ENCODE peak calls at places on chromosomes 16 and 17, in four cellular contexts. O is breast epithelium, K is H9, B is esophagus muscularis mucosa. U is an unnamed sample.

GRCh38 chr17:56786989-56787482 is 46.7 kb downstream of the C17orf67 start:
- DNase-seq in B (no peak), O (peak; percentile 70), K (no peak), U (no peak)

GRCh38 chr17:81900181-81900820 is 1.7 kb upstream of the NPB start:
- DNase-seq in B (no peak), K (peak; percentile 38), O (no peak), U (no peak)

GRCh38 chr17:49343273-49343672 is 18.8 kb downstream of the ZNF652 start:
- DNase-seq in K (no peak), B (no peak), O (no peak), U (no peak)

GRCh38 chr16:35252356-35252936 is 1793.0 kb downstream of the TP53TG3F start:
- DNase-seq in B (no peak), O (no peak), K (no peak), U (no peak)

GRCh38 chr17:2030779-2031163 is 818 bp downstream of the DPH1 start:
- DNase-seq in B (no peak), K (peak; percentile 89), O (no peak), U (no peak)

GRCh38 chr17:31888124-31888523 is 13.4 kb downstream of the UTP6 start:
- DNase-seq in B (no peak), K (no peak), O (no peak), U (no peak)

GRCh38 chr17:83180996-83181481 is 101.6 kb downstream of the METRNL start:
- DNase-seq in O (peak; percentile 12), B (peak; percentile 77), K (peak; percentile 31), U (no peak)

GRCh38 chr16:56450275-56450889 is 750 bp downstream of the NUDT21 start:
- DNase-seq in K (no peak), B (no peak), O (no peak), U (no peak)

GRCh38 chr16:75477680-75478473 is 13.4 kb upstream of the TMEM170A start:
- DNase-seq in K (no peak), O (no peak), B (no peak), U (no peak)

GRCh38 chr17:7445011-7445927 is at the start of gene CHRNB1:
- DNase-seq in O (peak; percentile 59), K (peak; percentile 99), B (peak; percentile 93), U (peak; percentile 84)

GRCh38 chr16:82094942-82095540 is 60.0 kb downstream of the HSD17B2 start:
- DNase-seq in O (no peak), B (peak; percentile 45), K (peak; percentile 28), U (no peak)

GRCh38 chr17:17043668-17044226 is 1.5 kb downstream of the MPRIP start:
- DNase-seq in B (no peak), K (peak; percentile 37), O (no peak), U (peak; percentile 47)

GRCh38 chr17:48241131-48241591 is 133.6 kb downstream of the SNX11 start:
- DNase-seq in B (no peak), O (no peak), K (no peak), U (no peak)

GRCh38 chr16:71467810-71468209 is 5.8 kb upstream of the ZNF23 start:
- DNase-seq in O (no peak), B (no peak), K (peak; percentile 69), U (no peak)

GRCh38 chr16:64545769-64546168 is 576.1 kb downstream of the CDH11 start:
- DNase-seq in B (no peak), O (no peak), K (no peak), U (no peak)

GRCh38 chr16:77974883-77975282 is 47.5 kb upstream of the CLEC3A start:
- DNase-seq in O (no peak), K (peak; percentile 79), B (no peak), U (no peak)

GRCh38 chr17:79746955-79747507 is 16.3 kb downstream of the ENPP7 start:
- DNase-seq in B (no peak), K (peak; percentile 69), O (no peak), U (no peak)

GRCh38 chr17:56289321-56289720 is 136.0 kb downstream of the ANKFN1 start:
- DNase-seq in B (peak; percentile 21), K (no peak), O (no peak), U (no peak)

GRCh38 chr17:30031214-30031869 is 85.3 kb upstream of the NSRP1 start:
- DNase-seq in B (no peak), K (no peak), O (no peak), U (no peak)

GRCh38 chr16:3009568-3010390 is 2.9 kb upstream of the CLDN9 start:
- DNase-seq in O (peak; percentile 49), K (peak; percentile 97), B (no peak), U (no peak)

GRCh38 chr17:48609754-48610281 is 999 bp downstream of the HOXB7 start:
- DNase-seq in K (peak; percentile 67), O (no peak), B (no peak), U (no peak)

GRCh38 chr16:35559911-35560636 is 2100.7 kb downstream of the TP53TG3F start:
- DNase-seq in O (no peak), K (no peak), B (no peak), U (no peak)

GRCh38 chr17:57264250-57264649 is 7.9 kb downstream of the MSI2 start:
- DNase-seq in O (no peak), B (no peak), K (no peak), U (no peak)

GRCh38 chr16:48321307-48322036 is 63.7 kb downstream of the SIAH1 start:
- DNase-seq in B (no peak), O (no peak), K (no peak), U (no peak)

GRCh38 chr17:78128616-78129384 is at the start of gene TMC6:
- DNase-seq in K (peak; percentile 96), B (no peak), O (peak; percentile 72), U (peak; percentile 89)

GRCh38 chr16:77763994-77764393 is 24.4 kb upstream of the VAT1L start:
- DNase-seq in O (no peak), B (no peak), K (no peak), U (no peak)

GRCh38 chr17:48625502-48626201 is 506 bp downstream of the HOXB9 start:
- DNase-seq in B (no peak), O (no peak), K (peak; percentile 75), U (peak; percentile 84)

GRCh38 chr17:2347805-2348685 is 10.7 kb downstream of the SGSM2 start:
- DNase-seq in K (peak; percentile 99), B (no peak), O (peak; percentile 83), U (peak; percentile 67)

GRCh38 chr16:89320717-89321501 is 103.4 kb downstream of the ZNF778 start:
- DNase-seq in K (peak; percentile 75), B (no peak), O (no peak), U (peak; percentile 84)

GRCh38 chr17:80455328-80455710 is 21.1 kb downstream of the NPTX1 start:
- DNase-seq in O (no peak), K (peak; percentile 85), B (no peak), U (no peak)

GRCh38 chr17:61503961-61504360 is 51.7 kb downstream of the TBX4 start:
- DNase-seq in B (no peak), O (no peak), K (no peak), U (no peak)

GRCh38 chr17:61504697-61505096 is 52.5 kb downstream of the TBX4 start:
- DNase-seq in B (no peak), O (no peak), K (no peak), U (no peak)

GRCh38 chr17:61500287-61500686 is 48.1 kb downstream of the TBX4 start:
- DNase-seq in O (no peak), B (no peak), K (no peak), U (no peak)

GRCh38 chr17:61499632-61500031 is 47.4 kb downstream of the TBX4 start:
- DNase-seq in K (no peak), B (no peak), O (no peak), U (no peak)

DNA sequence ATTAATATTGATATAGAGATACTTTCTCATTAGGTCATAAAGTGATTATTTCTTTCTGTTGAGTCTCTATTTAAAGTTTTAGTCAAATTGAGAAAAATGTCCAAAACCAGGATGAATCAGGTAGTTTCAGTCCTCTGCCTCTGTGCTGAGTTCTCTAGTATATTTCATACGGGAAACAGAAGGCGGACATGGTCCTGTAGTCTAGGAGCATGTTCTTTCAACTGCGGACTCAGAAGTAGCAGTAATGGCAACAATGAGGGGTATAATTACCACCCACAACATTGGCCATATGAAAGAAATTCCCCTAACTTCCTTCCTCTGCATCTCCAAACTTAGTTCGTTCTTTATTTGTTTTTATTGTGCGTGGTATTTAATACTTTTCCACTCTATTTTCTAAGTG is 50.1 kb downstream of the TBX4 start:
- DNase-seq in K (no peak), O (no peak), B (no peak), U (no peak)
- H3K27ac ChIP-seq in K (no peak overlapping the region), O (no peak overlapping the region), B (no peak overlapping the region), U (no peak overlapping the region)

DNA sequence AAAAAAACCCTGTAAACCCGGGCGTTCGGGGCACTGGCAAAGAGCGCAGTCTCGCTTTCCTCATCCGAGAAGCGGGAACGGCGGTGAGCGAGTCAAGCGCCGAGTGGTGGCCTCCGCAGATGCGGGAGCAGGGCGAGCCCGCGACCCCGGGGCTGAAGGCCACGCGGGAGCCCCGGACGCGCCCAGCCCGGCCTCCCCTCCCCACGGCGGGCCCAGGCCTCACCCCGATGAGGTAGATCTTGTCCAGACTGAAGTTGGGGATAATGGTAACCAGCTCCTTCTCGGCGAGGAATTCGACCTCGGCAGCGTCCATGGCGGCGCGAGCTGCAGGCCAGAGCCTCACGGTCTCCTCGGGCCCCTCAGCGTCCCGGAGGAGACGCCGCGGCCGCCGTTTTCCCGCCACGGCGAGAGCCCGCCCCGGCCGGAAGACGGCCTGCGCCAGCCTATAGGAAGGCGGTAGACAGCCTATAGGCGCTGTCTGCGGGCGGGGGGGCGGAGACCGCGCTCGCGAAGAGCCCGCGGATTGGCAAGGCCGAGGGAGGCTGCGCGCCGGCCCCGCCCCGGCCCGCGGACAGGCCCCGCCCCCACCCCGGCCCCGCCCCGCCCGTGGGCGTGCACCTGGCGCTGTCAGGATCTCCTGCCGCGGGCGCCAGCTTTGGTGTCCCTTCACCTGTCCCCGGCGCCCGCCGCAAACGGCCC is at the start of gene GINS2:
- DNase-seq in O (peak; percentile 89), B (peak; percentile 93), K (peak; percentile 97), U (peak; percentile 96)
- H3K27ac ChIP-seq in O (no peak within 1 kb of the TSS), B (no peak within 1 kb of the TSS), K (no peak within 1 kb of the TSS), U (peak within 1 kb of the TSS; percentile 19)

GRCh38 chr17:61223725-61224124 is 175.9 kb upstream of the TBX2 start:
- DNase-seq in K (no peak), B (no peak), O (no peak), U (no peak)

GRCh38 chr17:61218438-61218837 is 181.2 kb upstream of the TBX2 start:
- DNase-seq in B (no peak), K (no peak), O (no peak), U (no peak)

GRCh38 chr17:61221597-61222471 is 177.8 kb upstream of the TBX2 start:
- DNase-seq in B (no peak), O (no peak), K (no peak), U (no peak)

GRCh38 chr17:61219460-61219859 is 180.2 kb upstream of the TBX2 start:
- DNase-seq in K (no peak), B (no peak), O (no peak), U (no peak)

GRCh38 chr17:61221181-61221580 is 178.5 kb upstream of the TBX2 start:
- DNase-seq in B (no peak), O (no peak), K (no peak), U (no peak)
- H3K27ac ChIP-seq in B (no peak overlapping the region), O (no peak overlapping the region), K (no peak overlapping the region), U (no peak overlapping the region)

DNA sequence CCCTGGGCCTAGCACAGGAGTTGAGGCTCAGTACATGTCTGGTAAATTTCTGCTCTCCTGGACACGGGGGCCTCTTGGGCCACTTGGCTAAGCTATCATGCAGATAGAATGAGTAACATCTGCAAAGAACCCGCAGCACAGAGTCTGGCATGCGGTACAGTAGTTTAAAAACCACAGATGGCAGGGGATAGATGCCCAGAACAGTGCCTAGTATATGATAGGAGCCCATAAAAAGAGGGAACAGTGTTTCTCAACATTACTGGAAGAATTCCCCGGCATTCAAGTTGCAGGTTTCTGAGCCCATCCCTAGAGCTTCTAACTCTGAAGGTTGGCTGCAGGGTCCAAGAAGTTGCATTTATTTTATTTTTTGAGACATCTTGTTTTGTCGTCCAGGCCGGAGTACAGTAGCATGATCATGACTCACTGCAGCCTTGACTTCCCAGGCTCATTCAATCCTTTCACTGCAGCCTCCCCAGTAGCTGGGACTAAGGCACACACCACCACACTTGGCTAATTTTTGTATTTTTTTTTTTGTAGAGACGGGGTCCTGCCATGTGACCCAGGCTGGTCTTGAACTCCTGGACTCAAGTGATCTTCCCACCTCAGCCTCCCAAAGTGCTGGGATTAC is 5.8 kb downstream of the CDIPT start:
- DNase-seq in B (no peak), K (no peak), O (no peak), U (no peak)
- H3K27ac ChIP-seq in B (no peak overlapping the region), K (no peak overlapping the region), O (peak overlapping the region; percentile 58), U (no peak overlapping the region)

U was measured in Peyer's patch.